ENCODE peak calls at places on chromosomes 2 and 18, in nine cellular contexts. One of them, this sample, is unnamed.

GRCh38 chr2:199230091-199230490 is 227.6 kb downstream of the SATB2 start:
- DNase-seq in esophagus squamous epithelium: no peak
- DNase-seq in GM23248: peak; percentile 11
- DNase-seq in effector memory CD4-positive, alpha-beta T cell: no peak
- DNase-seq in NT2/D1: no peak
- DNase-seq in cardiac muscle cell: no peak
- DNase-seq in left ventricle myocardium inferior: no peak
- DNase-seq in sigmoid colon: no peak
- DNase-seq in psoas muscle: no peak
- DNase-seq in this sample: no peak

GRCh38 chr18:6561029-6561861 is 146.5 kb upstream of the L3MBTL4 start:
- DNase-seq in esophagus squamous epithelium: no peak
- DNase-seq in GM23248: peak; percentile 24
- DNase-seq in effector memory CD4-positive, alpha-beta T cell: no peak
- DNase-seq in NT2/D1: no peak
- DNase-seq in cardiac muscle cell: peak; percentile 38
- DNase-seq in left ventricle myocardium inferior: peak; percentile 57
- DNase-seq in sigmoid colon: peak; percentile 75
- DNase-seq in psoas muscle: peak; percentile 65
- DNase-seq in this sample: no peak

GRCh38 chr2:226796840-226797288 is 2.8 kb downstream of the IRS1 start:
- DNase-seq in esophagus squamous epithelium: no peak
- DNase-seq in GM23248: peak; percentile 79
- DNase-seq in effector memory CD4-positive, alpha-beta T cell: no peak
- DNase-seq in NT2/D1: no peak
- DNase-seq in cardiac muscle cell: no peak
- DNase-seq in left ventricle myocardium inferior: peak; percentile 49
- DNase-seq in sigmoid colon: peak; percentile 86
- DNase-seq in psoas muscle: peak; percentile 83
- DNase-seq in this sample: no peak

GRCh38 chr2:157657858-157658257 is 29.2 kb upstream of the ACVR1C start:
- DNase-seq in esophagus squamous epithelium: no peak
- DNase-seq in GM23248: no peak
- DNase-seq in effector memory CD4-positive, alpha-beta T cell: no peak
- DNase-seq in NT2/D1: no peak
- DNase-seq in cardiac muscle cell: no peak
- DNase-seq in left ventricle myocardium inferior: no peak
- DNase-seq in sigmoid colon: no peak
- DNase-seq in psoas muscle: no peak
- DNase-seq in this sample: no peak

GRCh38 chr18:62069556-62069955 is 117.3 kb downstream of the PIGN start:
- DNase-seq in esophagus squamous epithelium: no peak
- DNase-seq in GM23248: no peak
- DNase-seq in effector memory CD4-positive, alpha-beta T cell: no peak
- DNase-seq in NT2/D1: no peak
- DNase-seq in cardiac muscle cell: no peak
- DNase-seq in left ventricle myocardium inferior: no peak
- DNase-seq in sigmoid colon: no peak
- DNase-seq in psoas muscle: no peak
- DNase-seq in this sample: no peak

GRCh38 chr2:70349921-70350685 is 48.2 kb upstream of the FAM136A start:
- DNase-seq in esophagus squamous epithelium: no peak
- DNase-seq in GM23248: no peak
- DNase-seq in effector memory CD4-positive, alpha-beta T cell: no peak
- DNase-seq in NT2/D1: no peak
- DNase-seq in cardiac muscle cell: no peak
- DNase-seq in left ventricle myocardium inferior: no peak
- DNase-seq in sigmoid colon: no peak
- DNase-seq in psoas muscle: no peak
- DNase-seq in this sample: no peak

GRCh38 chr2:22355816-22356433 is 1029.1 kb upstream of the KLHL29 start:
- DNase-seq in esophagus squamous epithelium: no peak
- DNase-seq in GM23248: peak; percentile 13
- DNase-seq in effector memory CD4-positive, alpha-beta T cell: no peak
- DNase-seq in NT2/D1: peak; percentile 42
- DNase-seq in cardiac muscle cell: peak; percentile 70
- DNase-seq in left ventricle myocardium inferior: peak; percentile 46
- DNase-seq in sigmoid colon: peak; percentile 69
- DNase-seq in psoas muscle: peak; percentile 61
- DNase-seq in this sample: peak; percentile 37

GRCh38 chr2:238786379-238786778 is 61.5 kb upstream of the TWIST2 start:
- DNase-seq in esophagus squamous epithelium: no peak
- DNase-seq in GM23248: peak; percentile 83
- DNase-seq in effector memory CD4-positive, alpha-beta T cell: no peak
- DNase-seq in NT2/D1: no peak
- DNase-seq in cardiac muscle cell: no peak
- DNase-seq in left ventricle myocardium inferior: no peak
- DNase-seq in sigmoid colon: no peak
- DNase-seq in psoas muscle: no peak
- DNase-seq in this sample: no peak

GRCh38 chr2:241803387-241804325 is 5.3 kb upstream of the NEU4 start:
- DNase-seq in esophagus squamous epithelium: no peak
- DNase-seq in GM23248: peak; percentile 60
- DNase-seq in effector memory CD4-positive, alpha-beta T cell: no peak
- DNase-seq in NT2/D1: no peak
- DNase-seq in cardiac muscle cell: peak; percentile 67
- DNase-seq in left ventricle myocardium inferior: peak; percentile 40
- DNase-seq in sigmoid colon: peak; percentile 82
- DNase-seq in psoas muscle: peak; percentile 83
- DNase-seq in this sample: no peak

GRCh38 chr2:217876253-217876570 is 126.6 kb downstream of the TNS1 start:
- DNase-seq in esophagus squamous epithelium: no peak
- DNase-seq in GM23248: no peak
- DNase-seq in effector memory CD4-positive, alpha-beta T cell: no peak
- DNase-seq in NT2/D1: no peak
- DNase-seq in cardiac muscle cell: no peak
- DNase-seq in left ventricle myocardium inferior: no peak
- DNase-seq in sigmoid colon: no peak
- DNase-seq in psoas muscle: no peak
- DNase-seq in this sample: no peak

GRCh38 chr18:3529597-3529996 is 79.6 kb downstream of the TGIF1 start:
- DNase-seq in esophagus squamous epithelium: no peak
- DNase-seq in GM23248: no peak
- DNase-seq in effector memory CD4-positive, alpha-beta T cell: no peak
- DNase-seq in NT2/D1: no peak
- DNase-seq in cardiac muscle cell: no peak
- DNase-seq in left ventricle myocardium inferior: no peak
- DNase-seq in sigmoid colon: no peak
- DNase-seq in psoas muscle: no peak
- DNase-seq in this sample: no peak

GRCh38 chr2:203858176-203858575 is 9.4 kb upstream of the CTLA4 start:
- DNase-seq in esophagus squamous epithelium: no peak
- DNase-seq in GM23248: no peak
- DNase-seq in effector memory CD4-positive, alpha-beta T cell: no peak
- DNase-seq in NT2/D1: no peak
- DNase-seq in cardiac muscle cell: no peak
- DNase-seq in left ventricle myocardium inferior: no peak
- DNase-seq in sigmoid colon: no peak
- DNase-seq in psoas muscle: no peak
- DNase-seq in this sample: no peak

GRCh38 chr2:86079981-86080911 is 25.4 kb downstream of the POLR1A start:
- DNase-seq in esophagus squamous epithelium: peak; percentile 21
- DNase-seq in GM23248: peak; percentile 86
- DNase-seq in effector memory CD4-positive, alpha-beta T cell: peak; percentile 69
- DNase-seq in NT2/D1: peak; percentile 27
- DNase-seq in cardiac muscle cell: peak; percentile 81
- DNase-seq in left ventricle myocardium inferior: peak; percentile 82
- DNase-seq in sigmoid colon: peak; percentile 87
- DNase-seq in psoas muscle: peak; percentile 91
- DNase-seq in this sample: peak; percentile 88

GRCh38 chr2:15983496-15983895 is 43.1 kb downstream of the MYCN start:
- DNase-seq in esophagus squamous epithelium: no peak
- DNase-seq in GM23248: no peak
- DNase-seq in effector memory CD4-positive, alpha-beta T cell: no peak
- DNase-seq in NT2/D1: no peak
- DNase-seq in cardiac muscle cell: no peak
- DNase-seq in left ventricle myocardium inferior: no peak
- DNase-seq in sigmoid colon: no peak
- DNase-seq in psoas muscle: no peak
- DNase-seq in this sample: no peak
- H3K9me3 ChIP-seq in esophagus squamous epithelium: no peaks in the 10 kb centered on the region
- H3K9me3 ChIP-seq in GM23248: no peaks in the 10 kb centered on the region
- H3K9me3 ChIP-seq in effector memory CD4-positive, alpha-beta T cell: no peaks in the 10 kb centered on the region
- H3K9me3 ChIP-seq in NT2/D1: no peaks in the 10 kb centered on the region
- H3K9me3 ChIP-seq in cardiac muscle cell: no peaks in the 10 kb centered on the region
- H3K9me3 ChIP-seq in left ventricle myocardium inferior: no peaks in the 10 kb centered on the region
- H3K9me3 ChIP-seq in sigmoid colon: no peaks in the 10 kb centered on the region
- H3K9me3 ChIP-seq in psoas muscle: no peaks in the 10 kb centered on the region
- H3K9me3 ChIP-seq in this sample: no peaks in the 10 kb centered on the region

DNA sequence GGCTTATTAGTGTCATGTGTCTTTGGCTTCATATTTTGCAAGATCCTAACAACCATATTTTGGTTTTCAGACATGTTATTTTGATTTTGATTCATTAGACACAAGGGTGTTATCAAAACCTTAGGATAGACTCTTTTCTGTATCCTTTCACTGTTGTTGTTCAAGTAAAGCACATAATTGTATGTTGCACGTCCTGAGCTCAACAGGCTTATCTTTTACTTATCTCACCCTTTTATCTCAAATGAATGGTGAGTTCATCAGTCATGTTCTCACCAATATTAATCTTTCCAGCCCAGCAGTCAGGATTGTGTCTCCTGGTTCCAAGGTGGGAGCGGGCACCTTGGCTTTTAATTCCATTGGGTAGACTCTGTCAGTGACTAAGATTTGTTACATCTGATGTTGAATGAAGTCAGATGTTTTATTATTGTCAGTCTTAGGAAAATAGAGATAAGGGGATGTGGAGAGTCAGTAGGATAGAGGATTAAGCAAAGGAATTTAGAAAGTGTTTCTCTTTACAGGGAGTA is 11.9 kb downstream of the GPN1 start:
- DNase-seq in esophagus squamous epithelium: no peak
- DNase-seq in GM23248: no peak
- DNase-seq in effector memory CD4-positive, alpha-beta T cell: no peak
- DNase-seq in NT2/D1: no peak
- DNase-seq in cardiac muscle cell: no peak
- DNase-seq in left ventricle myocardium inferior: no peak
- DNase-seq in sigmoid colon: no peak
- DNase-seq in psoas muscle: no peak
- DNase-seq in this sample: no peak
- H3K36me3 ChIP-seq in esophagus squamous epithelium: peaks cover 100% of the 10 kb centered on the region
- H3K36me3 ChIP-seq in GM23248: peaks cover 35% of the 10 kb centered on the region
- H3K36me3 ChIP-seq in effector memory CD4-positive, alpha-beta T cell: peaks cover 64% of the 10 kb centered on the region
- H3K36me3 ChIP-seq in NT2/D1: peaks cover 63% of the 10 kb centered on the region
- H3K36me3 ChIP-seq in cardiac muscle cell: peaks cover 54% of the 10 kb centered on the region
- H3K36me3 ChIP-seq in left ventricle myocardium inferior: peaks cover 94% of the 10 kb centered on the region
- H3K36me3 ChIP-seq in sigmoid colon: peaks cover 40% of the 10 kb centered on the region
- H3K36me3 ChIP-seq in psoas muscle: peaks cover 3% of the 10 kb centered on the region
- H3K36me3 ChIP-seq in this sample: peaks cover 29% of the 10 kb centered on the region

GRCh38 chr2:45168731-45169338 is 159.6 kb upstream of the SIX2 start:
- DNase-seq in esophagus squamous epithelium: no peak
- DNase-seq in GM23248: peak; percentile 46
- DNase-seq in effector memory CD4-positive, alpha-beta T cell: no peak
- DNase-seq in NT2/D1: no peak
- DNase-seq in cardiac muscle cell: peak; percentile 47
- DNase-seq in left ventricle myocardium inferior: no peak
- DNase-seq in sigmoid colon: no peak
- DNase-seq in psoas muscle: peak; percentile 59
- DNase-seq in this sample: no peak

GRCh38 chr2:45169339-45170190 is 160.3 kb upstream of the SIX2 start:
- DNase-seq in esophagus squamous epithelium: no peak
- DNase-seq in GM23248: peak; percentile 58
- DNase-seq in effector memory CD4-positive, alpha-beta T cell: no peak
- DNase-seq in NT2/D1: no peak
- DNase-seq in cardiac muscle cell: peak; percentile 51
- DNase-seq in left ventricle myocardium inferior: no peak
- DNase-seq in sigmoid colon: no peak
- DNase-seq in psoas muscle: peak; percentile 62
- DNase-seq in this sample: no peak

GRCh38 chr2:45166229-45166890 is 157.1 kb upstream of the SIX2 start:
- DNase-seq in esophagus squamous epithelium: no peak
- DNase-seq in GM23248: no peak
- DNase-seq in effector memory CD4-positive, alpha-beta T cell: no peak
- DNase-seq in NT2/D1: no peak
- DNase-seq in cardiac muscle cell: no peak
- DNase-seq in left ventricle myocardium inferior: no peak
- DNase-seq in sigmoid colon: no peak
- DNase-seq in psoas muscle: no peak
- DNase-seq in this sample: no peak

GRCh38 chr2:45170191-45170975 is 161.1 kb upstream of the SIX2 start:
- DNase-seq in esophagus squamous epithelium: no peak
- DNase-seq in GM23248: no peak
- DNase-seq in effector memory CD4-positive, alpha-beta T cell: no peak
- DNase-seq in NT2/D1: no peak
- DNase-seq in cardiac muscle cell: peak; percentile 34
- DNase-seq in left ventricle myocardium inferior: no peak
- DNase-seq in sigmoid colon: no peak
- DNase-seq in psoas muscle: no peak
- DNase-seq in this sample: no peak

DNA sequence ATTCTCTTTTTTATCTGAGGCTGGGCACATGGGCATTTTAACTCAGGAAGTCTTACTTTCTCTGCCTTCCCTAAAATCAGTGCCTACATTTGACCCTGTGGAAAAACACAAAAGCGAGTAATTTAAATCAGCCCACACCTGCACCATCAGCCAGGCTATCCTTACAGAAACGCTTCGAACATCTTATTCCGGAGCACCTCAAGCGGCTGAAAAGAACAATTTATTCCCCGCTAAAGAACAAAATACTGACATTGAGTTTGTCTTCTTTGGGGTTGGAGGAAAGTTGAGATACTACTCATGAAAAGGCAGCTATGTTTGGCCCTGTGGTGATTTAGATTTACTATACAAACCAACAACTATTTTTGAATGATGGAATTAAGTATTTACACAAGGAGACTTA is 158.6 kb upstream of the SIX2 start:
- DNase-seq in esophagus squamous epithelium: no peak
- DNase-seq in GM23248: no peak
- DNase-seq in effector memory CD4-positive, alpha-beta T cell: no peak
- DNase-seq in NT2/D1: no peak
- DNase-seq in cardiac muscle cell: no peak
- DNase-seq in left ventricle myocardium inferior: no peak
- DNase-seq in sigmoid colon: no peak
- DNase-seq in psoas muscle: no peak
- DNase-seq in this sample: no peak
- H3K27me3 ChIP-seq in esophagus squamous epithelium: peaks cover 97% of the 10 kb centered on the region
- H3K27me3 ChIP-seq in GM23248: no peaks in the 10 kb centered on the region
- H3K27me3 ChIP-seq in effector memory CD4-positive, alpha-beta T cell: peaks cover 17% of the 10 kb centered on the region
- H3K27me3 ChIP-seq in NT2/D1: peaks cover 57% of the 10 kb centered on the region
- H3K27me3 ChIP-seq in cardiac muscle cell: peaks cover 99% of the 10 kb centered on the region
- H3K27me3 ChIP-seq in left ventricle myocardium inferior: peaks cover 100% of the 10 kb centered on the region
- H3K27me3 ChIP-seq in sigmoid colon: peaks cover 90% of the 10 kb centered on the region
- H3K27me3 ChIP-seq in psoas muscle: peaks cover 7% of the 10 kb centered on the region
- H3K27me3 ChIP-seq in this sample: peaks cover 3% of the 10 kb centered on the region

GRCh38 chr18:55908790-55909408 is 320.9 kb upstream of the TCF4 start:
- DNase-seq in esophagus squamous epithelium: no peak
- DNase-seq in GM23248: no peak
- DNase-seq in effector memory CD4-positive, alpha-beta T cell: no peak
- DNase-seq in NT2/D1: no peak
- DNase-seq in cardiac muscle cell: no peak
- DNase-seq in left ventricle myocardium inferior: no peak
- DNase-seq in sigmoid colon: no peak
- DNase-seq in psoas muscle: no peak
- DNase-seq in this sample: no peak
- H3K9me3 ChIP-seq in esophagus squamous epithelium: no peaks in the 10 kb centered on the region
- H3K9me3 ChIP-seq in GM23248: no peaks in the 10 kb centered on the region
- H3K9me3 ChIP-seq in effector memory CD4-positive, alpha-beta T cell: no peaks in the 10 kb centered on the region
- H3K9me3 ChIP-seq in NT2/D1: no peaks in the 10 kb centered on the region
- H3K9me3 ChIP-seq in cardiac muscle cell: no peaks in the 10 kb centered on the region
- H3K9me3 ChIP-seq in left ventricle myocardium inferior: no peaks in the 10 kb centered on the region
- H3K9me3 ChIP-seq in sigmoid colon: no peaks in the 10 kb centered on the region
- H3K9me3 ChIP-seq in psoas muscle: no peaks in the 10 kb centered on the region
- H3K9me3 ChIP-seq in this sample: no peaks in the 10 kb centered on the region

GRCh38 chr2:7658486-7658885 is 741.3 kb downstream of the RNF144A start:
- DNase-seq in esophagus squamous epithelium: no peak
- DNase-seq in GM23248: no peak
- DNase-seq in effector memory CD4-positive, alpha-beta T cell: no peak
- DNase-seq in NT2/D1: no peak
- DNase-seq in cardiac muscle cell: no peak
- DNase-seq in left ventricle myocardium inferior: no peak
- DNase-seq in sigmoid colon: no peak
- DNase-seq in psoas muscle: no peak
- DNase-seq in this sample: no peak
- H3K36me3 ChIP-seq in esophagus squamous epithelium: no peaks in the 10 kb centered on the region
- H3K36me3 ChIP-seq in GM23248: no peaks in the 10 kb centered on the region
- H3K36me3 ChIP-seq in effector memory CD4-positive, alpha-beta T cell: no peaks in the 10 kb centered on the region
- H3K36me3 ChIP-seq in NT2/D1: no peaks in the 10 kb centered on the region
- H3K36me3 ChIP-seq in cardiac muscle cell: no peaks in the 10 kb centered on the region
- H3K36me3 ChIP-seq in left ventricle myocardium inferior: no peaks in the 10 kb centered on the region
- H3K36me3 ChIP-seq in sigmoid colon: no peaks in the 10 kb centered on the region
- H3K36me3 ChIP-seq in psoas muscle: no peaks in the 10 kb centered on the region
- H3K36me3 ChIP-seq in this sample: no peaks in the 10 kb centered on the region

This sample was measured in CD8-positive, alpha-beta T cell.